ENCODE peak calls at places on chromosomes 12 and 14, in six cellular contexts. K is heart left ventricle, G is right cardiac atrium, O is adipocyte, L is stomach, A is GM12878. Y is an unnamed sample. For H3K4me1, the result is how much of the 10 kb centered on the place peaks cover.

GRCh38 chr12:27516625-27517024 is 7.4 kb upstream of the PPFIBP1 start:
- DNase-seq in K (no peak), G (no peak), O (no peak), L (no peak), A (no peak), Y (no peak)

GRCh38 chr12:93970892-93971688 is 177.3 kb upstream of the PLXNC1 start:
- DNase-seq in K (no peak), G (no peak), O (no peak), L (no peak), A (no peak), Y (no peak)

GRCh38 chr12:2794736-2795289 is at the start of gene FKBP4:
- DNase-seq in K (peak), G (peak), O (peak), L (peak), A (no peak), Y (peak)

GRCh38 chr12:54980341-54980740 is 4.2 kb downstream of the TESPA1 start:
- DNase-seq in K (no peak), G (no peak), O (no peak), L (no peak), A (no peak), Y (no peak)

GRCh38 chr14:24677956-24678355 is 44.0 kb upstream of the GZMB start:
- DNase-seq in K (no peak), G (no peak), O (no peak), L (no peak), A (no peak), Y (no peak)

GRCh38 chr14:53209370-53209769 is 56.2 kb upstream of the DDHD1 start:
- DNase-seq in K (no peak), G (no peak), O (peak), L (no peak), A (no peak), Y (no peak)

GRCh38 chr12:46256942-46257341 is 11.9 kb downstream of the SLC38A1 start:
- DNase-seq in K (no peak), G (no peak), O (no peak), L (no peak), A (no peak), Y (no peak)

GRCh38 chr14:92600318-92601053 is 86.9 kb downstream of the RIN3 start:
- DNase-seq in K (no peak), G (no peak), O (peak), L (no peak), A (no peak), Y (peak)

GRCh38 chr12:50187084-50187900 is 20.1 kb upstream of the CERS5 start:
- DNase-seq in K (no peak), G (no peak), O (peak), L (no peak), A (peak), Y (peak)

GRCh38 chr14:91186515-91187066 is 57.9 kb downstream of the GPR68 start:
- DNase-seq in K (no peak), G (no peak), O (peak), L (no peak), A (no peak), Y (peak)

GRCh38 chr14:31449136-31449535 is 8.2 kb downstream of the DTD2 start:
- DNase-seq in K (no peak), G (no peak), O (no peak), L (no peak), A (no peak), Y (no peak)

GRCh38 chr12:30138483-30138882 is 354.7 kb upstream of the TMTC1 start:
- DNase-seq in K (no peak), G (no peak), O (peak), L (no peak), A (no peak), Y (no peak)

GRCh38 chr12:5914387-5915149 is 30.5 kb downstream of the ANO2 start:
- DNase-seq in K (no peak), G (no peak), O (no peak), L (no peak), A (no peak), Y (no peak)

GRCh38 chr12:16299403-16299802 is 21.9 kb upstream of the SLC15A5 start:
- DNase-seq in K (no peak), G (no peak), O (no peak), L (no peak), A (no peak), Y (peak)

GRCh38 chr12:52354197-52354596 is 13.1 kb downstream of the KRT85 start:
- DNase-seq in K (no peak), G (no peak), O (peak), L (no peak), A (no peak), Y (no peak)

GRCh38 chr14:29788093-29788492 is 139.6 kb downstream of the PRKD1 start:
- DNase-seq in K (no peak), G (no peak), O (no peak), L (no peak), A (no peak), Y (no peak)

GRCh38 chr12:77010637-77011548 is 54.5 kb downstream of the E2F7 start:
- DNase-seq in K (peak), G (peak), O (peak), L (peak), A (peak), Y (peak)

GRCh38 chr14:105846312-105846711 is 319.9 kb downstream of the TMEM121 start:
- DNase-seq in K (no peak), G (no peak), O (no peak), L (no peak), A (no peak), Y (no peak)

GRCh38 chr12:110725267-110725666 is 17.4 kb downstream of the PPP1CC start:
- DNase-seq in K (no peak), G (no peak), O (no peak), L (no peak), A (no peak), Y (no peak)

GRCh38 chr12:115096673-115097349 is 412.8 kb upstream of the TBX3 start:
- DNase-seq in K (peak), G (no peak), O (peak), L (no peak), A (no peak), Y (peak)

GRCh38 chr12:51246254-51246853 is 7.7 kb downstream of the DAZAP2 start:
- DNase-seq in K (peak), G (no peak), O (no peak), L (no peak), A (no peak), Y (peak)

GRCh38 chr14:67919259-67919658 is 99.7 kb downstream of the RAD51B start:
- DNase-seq in K (no peak), G (no peak), O (peak), L (no peak), A (no peak), Y (peak)

GRCh38 chr14:24310666-24311604 is at the start of gene LTB4R:
- DNase-seq in K (peak), G (peak), O (peak), L (peak), A (no peak), Y (peak)

GRCh38 chr12:59155448-59155847 is 235.1 kb upstream of the LRIG3 start:
- DNase-seq in K (no peak), G (no peak), O (no peak), L (no peak), A (no peak), Y (no peak)

GRCh38 chr12:59151243-59151642 is 230.9 kb upstream of the LRIG3 start:
- DNase-seq in K (no peak), G (no peak), O (peak), L (no peak), A (no peak), Y (peak)

DNA sequence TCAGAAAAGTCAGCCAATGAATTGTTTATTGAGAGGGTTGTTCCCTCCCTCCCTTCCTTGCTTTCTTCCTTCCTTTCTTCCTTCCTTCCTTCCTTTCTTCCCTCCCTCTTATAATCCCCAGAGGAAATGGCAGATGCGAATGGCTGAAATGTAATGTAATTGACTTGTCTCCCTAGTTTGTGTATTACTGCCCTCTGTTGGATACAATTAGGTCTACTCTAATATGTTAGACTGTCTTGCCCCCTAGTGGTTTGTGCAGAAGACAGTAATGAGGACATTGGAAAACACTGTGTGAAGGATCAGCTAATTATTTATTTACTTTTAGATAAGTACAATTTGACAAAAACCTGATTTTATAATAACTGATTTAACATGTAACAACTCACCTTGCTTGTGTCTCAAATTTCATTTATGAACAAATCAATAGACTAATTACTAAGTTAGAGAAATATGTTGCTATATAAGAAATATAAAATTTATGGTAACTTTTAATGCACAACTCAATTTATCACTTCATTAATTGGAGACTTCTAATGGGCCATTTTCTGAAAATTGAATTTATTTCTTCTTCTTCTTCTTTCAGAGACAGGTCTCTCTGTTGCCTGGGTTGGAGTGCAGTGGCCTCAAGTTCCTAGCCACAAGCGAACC is 229.8 kb upstream of the LRIG3 start:
- DNase-seq in K (peak), G (no peak), O (peak), L (no peak), A (peak), Y (peak)
- H3K4me1 ChIP-seq in K (under half), G (under half), O (under half), L (under half), A (under half), Y (under half)

GRCh38 chr14:96511146-96511545 is 9.0 kb downstream of the PAPOLA start:
- DNase-seq in K (no peak), G (no peak), O (no peak), L (no peak), A (no peak), Y (no peak)
- H3K4me1 ChIP-seq in K (under half), G (under half), O (under half), L (half or more), A (under half), Y (under half)

GRCh38 chr12:123989753-123990152 is 16.7 kb downstream of the ZNF664 start:
- DNase-seq in K (no peak), G (no peak), O (no peak), L (no peak), A (no peak), Y (no peak)

GRCh38 chr12:123989168-123989567 is 16.2 kb downstream of the ZNF664 start:
- DNase-seq in K (no peak), G (no peak), O (no peak), L (no peak), A (no peak), Y (no peak)

GRCh38 chr12:123992118-123992825 is 19.3 kb downstream of the ZNF664 start:
- DNase-seq in K (no peak), G (no peak), O (no peak), L (no peak), A (no peak), Y (no peak)

GRCh38 chr12:123991402-123991951 is 18.5 kb downstream of the ZNF664 start:
- DNase-seq in K (no peak), G (no peak), O (no peak), L (no peak), A (no peak), Y (no peak)

GRCh38 chr12:123990512-123990911 is 17.5 kb downstream of the ZNF664 start:
- DNase-seq in K (peak), G (no peak), O (peak), L (no peak), A (no peak), Y (peak)
- H3K4me1 ChIP-seq in K (under half), G (under half), O (half or more), L (half or more), A (under half), Y (under half)

GRCh38 chr14:75653563-75653962 is 7.1 kb downstream of the ERG28 start:
- DNase-seq in K (no peak), G (no peak), O (no peak), L (no peak), A (no peak), Y (no peak)
- H3K4me1 ChIP-seq in K (under half), G (under half), O (under half), L (under half), A (under half), Y (under half)

DNA sequence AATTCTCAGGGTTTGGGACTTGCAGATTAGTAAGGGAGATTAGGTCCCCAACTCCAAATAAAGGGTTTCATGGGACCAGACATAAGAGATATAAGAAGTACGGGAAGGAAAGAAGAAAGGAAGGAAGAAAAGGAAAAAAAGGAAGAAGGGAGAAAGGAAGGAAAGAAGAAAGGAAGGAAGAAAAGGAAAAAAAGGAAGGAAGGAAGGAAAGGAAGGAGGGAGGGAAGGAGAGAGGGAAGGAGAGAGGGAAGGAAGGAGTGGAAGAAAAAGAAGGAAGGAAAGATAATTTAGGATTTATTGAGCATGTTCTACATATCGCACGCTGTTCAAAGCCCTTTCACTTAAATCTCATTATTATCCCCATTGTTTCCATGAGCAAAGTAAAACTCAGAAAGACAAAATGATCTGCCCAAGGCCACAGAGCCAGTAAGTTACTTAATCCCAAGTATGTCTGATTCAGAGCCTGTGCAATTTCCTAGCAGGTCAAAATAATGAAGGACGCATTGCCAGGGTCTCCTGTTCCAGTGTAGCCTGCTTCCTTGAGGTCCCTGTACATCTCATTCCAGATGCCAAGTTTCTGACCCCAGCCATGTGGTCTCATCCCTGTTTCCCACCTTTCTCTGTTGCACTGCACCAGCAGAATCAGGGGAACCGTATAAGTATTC is 3.9 kb upstream of the HDAC7 start:
- DNase-seq in K (no peak), G (no peak), O (peak), L (no peak), A (no peak), Y (no peak)
- H3K4me1 ChIP-seq in K (under half), G (under half), O (half or more), L (half or more), A (under half), Y (under half)

Y was measured in IMR-90.